ENCODE peak calls at places on chromosomes 12 and 14, in seven cellular contexts. Z is HepG2, N is GM12878, W is HCT116, K is GM23338, S is SK-N-SH, R is K562. C is an unnamed sample.
A peak's percentile ranks its signal among the peaks of the same experiment; 100 is the strongest.

GRCh38 chr12:81147286-81147919 is 69.5 kb downstream of the ACSS3 start:
- DNase-seq in Z (peak; percentile 25), N (no peak), W (no peak), K (no peak), S (no peak), R (no peak), C (no peak)

GRCh38 chr12:31214626-31215520 is 111.1 kb downstream of the SINHCAF start:
- DNase-seq in Z (no peak), N (no peak), W (no peak), K (no peak), S (no peak), R (no peak), C (no peak)

GRCh38 chr12:20369164-20370000 is 1.0 kb downstream of the PDE3A start:
- DNase-seq in Z (no peak), N (no peak), W (no peak), K (peak; percentile 79), S (peak; percentile 74), R (no peak), C (peak; percentile 85)

GRCh38 chr12:67434653-67435375 is 165.7 kb downstream of the CAND1 start:
- DNase-seq in Z (peak; percentile 46), N (no peak), W (no peak), K (no peak), S (no peak), R (no peak), C (no peak)

GRCh38 chr12:123164710-123165261 is 13.9 kb upstream of the PITPNM2 start:
- DNase-seq in Z (no peak), N (no peak), W (no peak), K (no peak), S (no peak), R (no peak), C (no peak)

GRCh38 chr12:49827351-49828099 is 688 bp downstream of the NCKAP5L start:
- DNase-seq in Z (peak; percentile 71), N (no peak), W (no peak), K (peak; percentile 90), S (peak; percentile 85), R (peak; percentile 89), C (peak; percentile 59)

GRCh38 chr12:49287876-49288275 is 7.1 kb upstream of the PRPH start:
- DNase-seq in Z (no peak), N (no peak), W (no peak), K (no peak), S (no peak), R (no peak), C (no peak)

GRCh38 chr12:67394600-67394999 is 125.4 kb downstream of the CAND1 start:
- DNase-seq in Z (no peak), N (no peak), W (no peak), K (peak; percentile 12), S (no peak), R (no peak), C (peak; percentile 9)

GRCh38 chr12:109461846-109462766 is 15.0 kb downstream of the KCTD10 start:
- DNase-seq in Z (peak; percentile 43), N (no peak), W (no peak), K (no peak), S (peak; percentile 78), R (peak; percentile 45), C (peak; percentile 68)

GRCh38 chr12:128339121-128339520 is 72.2 kb downstream of the TMEM132C start:
- DNase-seq in Z (no peak), N (no peak), W (no peak), K (no peak), S (no peak), R (no peak), C (no peak)

GRCh38 chr14:22112004-22112403 is 438.4 kb upstream of the OR4E1 start:
- DNase-seq in Z (peak; percentile 25), N (no peak), W (no peak), K (peak; percentile 63), S (peak; percentile 22), R (peak; percentile 17), C (peak; percentile 25)

GRCh38 chr14:76977793-76978730 is 50.4 kb downstream of the IRF2BPL start:
- DNase-seq in Z (peak; percentile 52), N (peak; percentile 81), W (no peak), K (no peak), S (peak; percentile 47), R (peak; percentile 68), C (no peak)

GRCh38 chr14:90727082-90727481 is 89.1 kb downstream of the TTC7B start:
- DNase-seq in Z (no peak), N (no peak), W (no peak), K (no peak), S (no peak), R (no peak), C (no peak)

GRCh38 chr14:103859416-103860202 is 12.2 kb upstream of the PPP1R13B start:
- DNase-seq in Z (no peak), N (no peak), W (no peak), K (no peak), S (no peak), R (no peak), C (peak; percentile 24)

GRCh38 chr14:54567224-54567633 is 301 bp downstream of the SAMD4A start:
- DNase-seq in Z (no peak), N (no peak), W (no peak), K (peak; percentile 76), S (peak; percentile 76), R (no peak), C (no peak)

GRCh38 chr14:101932668-101933067 is 31.7 kb upstream of the DYNC1H1 start:
- DNase-seq in Z (peak; percentile 31), N (no peak), W (no peak), K (no peak), S (no peak), R (no peak), C (no peak)

DNA sequence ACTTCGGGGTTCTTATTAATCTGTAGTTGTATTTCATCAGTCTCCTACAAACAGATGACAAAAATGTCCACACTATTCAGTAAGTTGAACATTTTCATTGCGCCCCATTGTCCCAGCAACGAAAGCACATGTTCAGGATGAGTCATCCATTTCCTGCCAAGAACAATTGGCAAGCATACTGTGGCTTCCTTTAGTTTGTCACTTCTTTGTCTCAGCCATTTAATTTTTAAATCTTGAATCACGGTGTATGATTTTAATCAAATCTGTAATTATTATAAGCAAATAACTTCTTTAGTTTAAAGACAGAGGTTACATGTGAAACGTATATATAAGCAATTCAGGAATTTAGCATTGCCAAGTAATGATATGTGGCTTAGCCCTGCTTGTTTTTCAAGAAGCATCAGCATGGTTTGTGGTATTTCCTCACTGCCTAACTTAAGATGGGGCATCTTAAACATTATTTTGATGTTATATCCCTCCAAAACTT is 211.3 kb upstream of the KRR1 start:
- DNase-seq in Z (peak; percentile 67), N (peak; percentile 28), W (peak; percentile 77), K (no peak), S (no peak), R (peak; percentile 16), C (peak; percentile 95)
- TF ChIP-seq POLR2AphosphoS5 in Z (no peak), N (no peak), W (no peak), K (no peak), S (peak; percentile 52), R (no peak), C (peak; percentile 65)

GRCh38 chr12:56695327-56696101 is 7.4 kb upstream of the PTGES3 start:
- DNase-seq in Z (no peak), N (no peak), W (no peak), K (no peak), S (no peak), R (no peak), C (no peak)

GRCh38 chr12:56694161-56694560 is 6.1 kb upstream of the PTGES3 start:
- DNase-seq in Z (no peak), N (no peak), W (no peak), K (no peak), S (no peak), R (no peak), C (no peak)

DNA sequence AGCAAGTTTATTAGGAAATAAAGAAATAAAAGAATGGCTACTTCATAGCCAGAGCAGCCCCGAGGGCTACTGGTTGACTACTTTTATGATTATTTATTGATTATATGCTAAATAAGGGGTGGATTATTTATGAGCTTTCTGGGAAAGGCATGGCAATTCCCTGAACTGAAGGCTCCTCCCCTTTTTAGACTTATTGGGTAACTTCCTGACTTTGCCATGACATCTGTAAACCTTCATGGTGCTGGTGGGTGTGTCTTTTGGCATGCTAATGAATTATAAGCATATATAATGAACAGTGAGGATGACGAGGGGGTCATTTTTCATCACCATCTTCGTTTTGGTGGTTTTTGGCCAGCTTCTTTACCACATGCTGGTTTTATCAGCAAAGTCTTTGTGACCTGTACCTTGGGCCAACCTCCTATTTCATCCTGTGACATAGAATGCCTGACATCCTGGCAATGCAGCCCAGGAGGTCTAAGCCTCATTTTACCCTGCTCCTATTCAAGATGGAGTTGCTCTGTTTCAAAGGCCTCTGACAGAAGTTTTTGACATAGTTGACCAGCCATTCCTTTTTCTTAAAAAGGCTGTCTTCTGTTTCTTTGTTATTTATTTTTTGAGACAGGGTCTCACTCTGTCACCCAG is 11.1 kb upstream of the PTGES3 start:
- DNase-seq in Z (no peak), N (no peak), W (no peak), K (no peak), S (no peak), R (no peak), C (no peak)
- H3K4me2 ChIP-seq in Z (no peak overlapping the region), N (no peak overlapping the region), W (no peak overlapping the region), K (no peak overlapping the region), S (no peak overlapping the region), R (peak overlapping the region; percentile 50), C (no peak overlapping the region)

GRCh38 chr12:92064420-92064819 is 81.2 kb downstream of the BTG1 start:
- DNase-seq in Z (peak; percentile 30), N (no peak), W (no peak), K (no peak), S (no peak), R (no peak), C (no peak)
- TF ChIP-seq POLR2AphosphoS5 in Z (no peak), N (no peak), W (no peak), K (no peak), S (no peak), R (no peak), C (no peak)

GRCh38 chr12:24907464-24907863 is 41.4 kb downstream of the BCAT1 start:
- DNase-seq in Z (no peak), N (no peak), W (no peak), K (no peak), S (no peak), R (no peak), C (no peak)

GRCh38 chr12:24903305-24904088 is 45.4 kb downstream of the BCAT1 start:
- DNase-seq in Z (no peak), N (no peak), W (no peak), K (no peak), S (no peak), R (no peak), C (peak; percentile 76)

GRCh38 chr12:24904871-24905270 is 44.0 kb downstream of the BCAT1 start:
- DNase-seq in Z (no peak), N (no peak), W (no peak), K (peak; percentile 52), S (no peak), R (no peak), C (no peak)

GRCh38 chr12:24902521-24903304 is 46.2 kb downstream of the BCAT1 start:
- DNase-seq in Z (no peak), N (no peak), W (no peak), K (peak; percentile 79), S (no peak), R (no peak), C (no peak)

DNA sequence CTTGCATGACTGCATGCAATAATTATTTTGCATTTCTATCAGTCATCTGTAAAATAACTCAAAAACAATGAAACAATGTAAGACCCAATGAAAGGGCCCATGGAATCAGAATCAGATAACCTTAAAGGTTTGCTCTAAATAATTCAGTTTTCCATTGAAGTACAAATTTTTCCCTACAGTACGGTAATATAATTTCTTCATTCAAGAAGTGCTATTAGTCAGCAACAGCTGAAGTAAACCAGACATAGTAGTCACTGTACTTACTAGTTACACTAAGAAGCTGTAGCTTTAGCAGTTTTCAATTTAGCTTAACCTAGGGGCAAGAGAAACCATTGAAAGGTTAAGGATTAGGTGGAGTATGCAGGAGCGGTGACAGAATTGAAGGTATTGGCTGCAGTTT is 43.5 kb downstream of the BCAT1 start:
- DNase-seq in Z (no peak), N (no peak), W (no peak), K (no peak), S (no peak), R (no peak), C (no peak)
- H3K4me2 ChIP-seq in Z (no peak overlapping the region), N (no peak overlapping the region), W (no peak overlapping the region), K (peak overlapping the region; percentile 64), S (peak overlapping the region; percentile 11), R (no peak overlapping the region), C (no peak overlapping the region)

C was measured in endothelial cell of umbilical vein.